ENCODE peak calls at places on chromosomes 5 and 9, in seven cellular contexts. Q is fibroblast of lung, R is MM.1S, E is lung, I is ovary, M is thoracic aorta, D is AG04449. V is an unnamed sample.

GRCh38 chr5:133337795-133338445 is 274.4 kb downstream of the FSTL4 start:
- DNase-seq in R (no peak), M (no peak), E (no peak), D (no peak), I (no peak), Q (no peak), V (no peak)

GRCh38 chr9:136140966-136141365 is 22.3 kb upstream of the TMEM250 start:
- DNase-seq in D (no peak), R (no peak), M (no peak), Q (peak), I (no peak), E (no peak), V (no peak)

GRCh38 chr9:92333288-92333634 is 7.5 kb downstream of the CENPP start:
- DNase-seq in M (no peak), I (no peak), Q (no peak), R (no peak), D (no peak), E (no peak), V (no peak)

GRCh38 chr9:112012026-112012902 is 115.7 kb downstream of the UGCG start:
- DNase-seq in Q (peak), E (peak), I (peak), R (peak), D (peak), M (peak), V (peak)

GRCh38 chr5:60674670-60675069 is 25.3 kb downstream of the DEPDC1B start:
- DNase-seq in R (no peak), E (no peak), M (no peak), Q (no peak), D (no peak), I (no peak), V (no peak)

GRCh38 chr9:99488109-99489042 is 266.3 kb downstream of the SEC61B start:
- DNase-seq in D (no peak), I (no peak), E (no peak), Q (no peak), R (no peak), M (no peak), V (no peak)

GRCh38 chr9:19934301-19934868 is 145.5 kb upstream of the SLC24A2 start:
- DNase-seq in I (peak), D (no peak), M (no peak), E (no peak), R (no peak), Q (peak), V (no peak)

GRCh38 chr5:96151891-96152290 is 190.2 kb upstream of the ELL2 start:
- DNase-seq in I (no peak), R (no peak), D (no peak), M (no peak), Q (no peak), E (no peak), V (no peak)

GRCh38 chr5:79806741-79807140 is 117.1 kb downstream of the CMYA5 start:
- DNase-seq in Q (no peak), R (no peak), D (no peak), E (no peak), I (no peak), M (no peak), V (no peak)

GRCh38 chr5:14296533-14297331 is 153.6 kb downstream of the TRIO start:
- DNase-seq in D (no peak), M (no peak), I (no peak), E (no peak), Q (no peak), R (no peak), V (no peak)

GRCh38 chr5:156755421-156756087 is 94.5 kb upstream of the PPP1R2B start:
- DNase-seq in M (no peak), Q (no peak), R (peak), E (no peak), D (no peak), I (no peak), V (no peak)

GRCh38 chr5:38941912-38942311 is 96.1 kb downstream of the OSMR start:
- DNase-seq in I (no peak), M (no peak), D (no peak), R (no peak), E (no peak), Q (no peak), V (no peak)

GRCh38 chr5:141762790-141763368 is 80.8 kb upstream of the ARAP3 start:
- DNase-seq in D (no peak), I (no peak), R (peak), E (no peak), M (no peak), Q (no peak), V (no peak)
- TF ChIP-seq CTCF in D (no peak), I (no peak), R (peak), E (no peak), M (no peak), Q (no peak), V (no peak)

GRCh38 chr9:137728444-137729311 is 109.9 kb downstream of the EHMT1 start:
- DNase-seq in M (no peak), I (no peak), Q (no peak), D (no peak), R (no peak), E (no peak), V (no peak)
- H3K4me3 ChIP-seq in M (no peak), I (no peak), Q (no peak), D (no peak), R (no peak), E (no peak), V (no peak)

DNA sequence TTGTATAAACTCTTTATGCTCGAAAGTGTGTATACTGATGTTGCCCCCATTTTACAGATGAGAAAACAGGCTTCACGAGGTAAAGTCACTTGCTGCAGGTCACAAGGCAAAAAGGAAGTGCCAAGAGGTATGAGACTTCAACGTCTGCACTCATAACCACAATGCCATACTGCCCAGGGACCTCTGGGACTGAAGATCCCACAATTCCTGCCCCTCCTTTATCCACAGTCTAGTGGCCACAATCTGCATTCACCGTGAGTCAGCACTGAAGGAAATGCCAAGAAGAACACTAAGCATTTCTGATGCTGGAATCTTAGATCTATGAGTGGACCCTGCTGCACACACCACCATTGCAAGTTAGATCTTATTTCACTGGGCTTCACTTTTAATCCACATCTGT is 37.3 kb downstream of the MED27 start:
- DNase-seq in E (no peak), Q (peak), R (no peak), M (no peak), I (no peak), D (peak), V (peak)
- TF ChIP-seq CTCF in E (no peak), Q (no peak), R (no peak), M (no peak), I (no peak), D (no peak), V (peak)

DNA sequence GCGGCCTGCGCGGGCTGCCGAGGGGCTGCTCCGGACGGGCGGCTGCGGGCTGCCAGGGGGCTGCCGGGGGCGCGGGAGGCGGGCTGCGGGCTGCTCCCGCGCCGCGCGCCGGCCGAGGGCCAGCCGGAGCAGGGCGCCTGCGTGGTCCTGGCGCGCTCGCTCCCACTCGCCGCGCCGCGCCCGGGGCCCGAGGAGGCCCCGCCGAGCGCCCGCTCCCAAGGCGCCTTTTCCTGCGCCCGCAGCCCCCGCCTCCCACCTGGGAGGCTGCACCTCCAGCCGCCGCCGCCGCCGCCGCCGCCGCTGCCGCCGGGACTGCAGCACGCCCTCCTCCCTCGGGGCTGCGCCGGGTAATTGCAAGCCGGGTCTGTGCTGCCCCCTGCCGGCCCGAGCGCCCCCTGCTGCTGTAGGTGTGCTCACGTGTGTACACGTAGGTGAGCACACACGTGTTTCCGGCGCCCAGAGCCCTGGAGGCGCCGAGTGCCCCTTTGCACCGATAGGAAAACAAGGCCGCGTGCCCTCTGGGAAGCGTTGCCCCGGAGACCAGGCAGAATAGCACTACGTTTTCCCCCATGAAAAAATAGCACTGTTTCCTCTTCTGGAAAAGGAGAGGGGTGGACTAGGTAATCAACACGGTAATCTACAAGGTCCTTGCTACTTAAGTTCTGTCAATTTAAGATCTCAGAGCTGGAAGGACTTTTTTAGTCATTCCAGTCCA is at the start of gene EPB41L4B:
- DNase-seq in M (peak), D (peak), R (peak), Q (peak), E (peak), I (peak), V (no peak)
- H3K4me3 ChIP-seq in M (peak), D (peak), R (peak), Q (peak), E (peak), I (peak), V (peak)

GRCh38 chr5:93252165-93252564 is 328.9 kb downstream of the NR2F1-AS1 start:
- DNase-seq in D (no peak), E (no peak), R (no peak), I (no peak), M (no peak), Q (no peak), V (no peak)
- TF ChIP-seq CTCF in D (no peak), E (no peak), R (no peak), I (no peak), M (no peak), Q (no peak), V (peak)

DNA sequence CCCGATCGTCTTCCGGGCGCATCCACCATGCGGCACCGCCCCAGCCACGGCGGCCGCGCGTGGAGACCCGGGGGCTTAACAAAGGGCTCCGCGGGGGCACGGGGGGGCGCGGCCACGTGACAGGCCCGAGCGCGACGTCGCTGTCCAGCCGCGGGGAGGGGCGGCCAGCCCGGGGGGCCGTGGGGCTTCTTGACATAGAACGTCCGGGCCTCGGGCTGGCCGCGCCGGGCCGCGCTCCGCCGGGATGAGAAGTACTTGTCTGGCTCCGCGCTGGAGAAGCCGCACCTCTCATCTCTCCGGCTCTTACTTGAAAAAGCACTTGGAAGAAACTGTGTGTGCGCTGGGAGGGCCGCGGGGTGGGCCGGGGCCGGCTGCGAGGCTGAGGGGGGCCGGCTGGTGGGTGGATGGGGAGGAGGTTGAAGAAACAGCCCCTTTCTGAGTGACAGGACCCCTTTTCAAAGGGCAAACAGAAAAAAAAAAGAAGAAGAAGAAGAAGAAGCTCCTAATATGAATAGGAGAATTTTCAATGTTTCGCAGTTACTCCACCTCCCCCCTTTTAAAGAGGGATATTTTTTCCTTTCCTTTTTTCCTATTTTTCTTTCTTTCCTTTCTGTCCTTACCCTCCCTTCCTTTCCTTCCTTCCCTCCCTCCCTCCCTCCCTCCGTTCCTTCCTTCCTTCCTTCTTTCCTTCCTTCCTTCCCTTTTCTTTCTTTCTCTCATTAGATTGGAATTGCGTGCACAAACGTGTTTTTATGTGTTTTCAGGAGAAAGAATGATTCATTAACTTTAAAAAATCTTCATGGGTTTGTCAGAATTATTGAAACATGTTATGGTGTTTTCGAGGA is 21.3 kb downstream of the NR2F1 start:
- DNase-seq in E (no peak), D (no peak), I (peak), R (no peak), M (no peak), Q (peak), V (no peak)
- H3K4me3 ChIP-seq in E (peak), D (peak), I (peak), R (no peak), M (no peak), Q (peak), V (peak)

GRCh38 chr9:21413089-21414023 is 4.4 kb downstream of the IFNA8 start:
- DNase-seq in Q (no peak), I (no peak), M (no peak), E (no peak), D (no peak), R (no peak), V (no peak)
- TF ChIP-seq CTCF in Q (peak), I (no peak), M (no peak), E (no peak), D (peak), R (peak), V (peak)

GRCh38 chr5:159184236-159184635 is 25.1 kb downstream of the RNF145 start:
- DNase-seq in M (no peak), Q (peak), R (no peak), I (no peak), E (no peak), D (no peak), V (peak)

GRCh38 chr5:159181152-159181551 is 28.2 kb downstream of the RNF145 start:
- DNase-seq in M (no peak), D (no peak), I (no peak), Q (no peak), E (no peak), R (no peak), V (no peak)

GRCh38 chr5:159183247-159183646 is 26.1 kb downstream of the RNF145 start:
- DNase-seq in Q (no peak), M (no peak), I (no peak), E (no peak), R (no peak), D (no peak), V (no peak)

GRCh38 chr5:159184858-159185381 is 24.4 kb downstream of the RNF145 start:
- DNase-seq in I (no peak), R (no peak), D (no peak), M (no peak), E (no peak), Q (peak), V (peak)

GRCh38 chr5:159182691-159183090 is 26.7 kb downstream of the RNF145 start:
- DNase-seq in E (no peak), I (no peak), R (no peak), D (no peak), M (no peak), Q (peak), V (peak)
- H3K4me3 ChIP-seq in E (no peak), I (no peak), R (no peak), D (no peak), M (no peak), Q (no peak), V (no peak)